ENCODE peak calls at places on chromosomes 1 and 21, in four cellular contexts. J is GM12892; M is HFF-Myc; E is activated CD8-positive, alpha-beta memory T cell treated with anti-CD3 and anti-CD28 coated beads, Interleukin-2, amount 50 U/mL, for 48 hours. Y is an unnamed sample.

GRCh38 chr1:102578806-102579205 is 529.5 kb downstream of the COL11A1 start:
- DNase-seq in J (no peak), M (no peak), E (no peak), Y (no peak)

GRCh38 chr1:7702365-7702764 is 68.7 kb upstream of the VAMP3 start:
- DNase-seq in J (no peak), M (no peak), E (no peak), Y (no peak)

GRCh38 chr21:21396424-21396823 is 398.2 kb downstream of the NCAM2 start:
- DNase-seq in J (no peak), M (no peak), E (no peak), Y (no peak)

GRCh38 chr1:155004352-155005075 is 1.9 kb downstream of the ZBTB7B start:
- DNase-seq in J (no peak), M (no peak), E (peak; percentile 59), Y (no peak)

GRCh38 chr1:235908742-235909520 is 42.2 kb upstream of the LYST start:
- DNase-seq in J (no peak), M (no peak), E (no peak), Y (peak; percentile 29)

GRCh38 chr1:201849372-201850052 is 20.6 kb downstream of the IPO9 start:
- DNase-seq in J (no peak), M (no peak), E (no peak), Y (no peak)

GRCh38 chr1:153798468-153798780 is 23.2 kb downstream of the SLC27A3 start:
- DNase-seq in J (no peak), M (no peak), E (no peak), Y (no peak)

GRCh38 chr1:94925561-94926364 is 1.1 kb downstream of the CNN3 start:
- DNase-seq in J (peak; percentile 11), M (peak; percentile 61), E (peak; percentile 68), Y (peak; percentile 80)

GRCh38 chr1:78834201-78834741 is 172.3 kb downstream of the ADGRL4 start:
- DNase-seq in J (no peak), M (no peak), E (no peak), Y (no peak)

GRCh38 chr1:184033711-184034167 is 3.8 kb downstream of the COLGALT2 start:
- DNase-seq in J (no peak), M (no peak), E (no peak), Y (no peak)

GRCh38 chr21:40210251-40210650 is 343.0 kb downstream of the PCP4 start:
- DNase-seq in J (no peak), M (no peak), E (no peak), Y (no peak)

GRCh38 chr1:107649023-107649422 is 316.0 kb downstream of the VAV3 start:
- DNase-seq in J (no peak), M (no peak), E (no peak), Y (no peak)

GRCh38 chr21:31260790-31261189 is 83.3 kb downstream of the TIAM1 start:
- DNase-seq in J (no peak), M (no peak), E (no peak), Y (no peak)

GRCh38 chr1:40305451-40305850 is 11.6 kb downstream of the COL9A2 start:
- DNase-seq in J (no peak), M (no peak), E (no peak), Y (no peak)

GRCh38 chr1:70963374-70963773 is 84.2 kb downstream of the PTGER3 start:
- DNase-seq in J (no peak), M (no peak), E (no peak), Y (no peak)

GRCh38 chr21:33023574-33024277 is 2.0 kb upstream of the OLIG2 start:
- DNase-seq in J (no peak), M (no peak), E (peak; percentile 62), Y (no peak)

GRCh38 chr1:97353094-97353493 is 567.7 kb downstream of the DPYD start:
- DNase-seq in J (no peak), M (no peak), E (no peak), Y (no peak)

GRCh38 chr1:234970731-234971476 is 157.7 kb downstream of the TOMM20 start:
- DNase-seq in J (no peak), M (peak; percentile 95), E (peak; percentile 64), Y (peak; percentile 97)

GRCh38 chr1:5287178-5288155 is 633.1 kb downstream of the AJAP1 start:
- DNase-seq in J (no peak), M (no peak), E (no peak), Y (no peak)

GRCh38 chr1:92065042-92065441 is 10.2 kb downstream of the SETSIP start:
- DNase-seq in J (no peak), M (no peak), E (no peak), Y (no peak)

GRCh38 chr1:3372317-3372716 is 82.1 kb upstream of the ARHGEF16 start:
- DNase-seq in J (no peak), M (no peak), E (no peak), Y (no peak)

GRCh38 chr1:63463248-63463647 is 59.8 kb downstream of the ITGB3BP start:
- DNase-seq in J (no peak), M (no peak), E (no peak), Y (no peak)

GRCh38 chr1:196723325-196724185 is 51.1 kb upstream of the CFHR3 start:
- DNase-seq in J (no peak), M (no peak), E (no peak), Y (no peak)

GRCh38 chr1:110787328-110788071 is 85.4 kb upstream of the CD53 start:
- DNase-seq in J (no peak), M (no peak), E (no peak), Y (no peak)

GRCh38 chr1:109619405-109619654 is at the start of gene GNAT2:
- DNase-seq in J (no peak), M (no peak), E (no peak), Y (no peak)

GRCh38 chr1:156797212-156797871 is 19.3 kb downstream of the SH2D2A start:
- DNase-seq in J (no peak), M (no peak), E (no peak), Y (peak; percentile 26)